ENCODE peak calls at places on chromosomes 16 and 17, in four cellular contexts. V is SK-N-SH, O is H1, W is stomach. M is an unnamed sample. For H3K4me1, the result is how much of the 10 kb centered on the place peaks cover.

GRCh38 chr17:74332017-74332650 is 6.1 kb downstream of the KIF19 start:
- DNase-seq in V (no peak), O (no peak), W (no peak), M (no peak)

GRCh38 chr16:56643080-56643778 is 4.8 kb downstream of the MT1A start:
- DNase-seq in V (no peak), O (peak), W (peak), M (peak)

GRCh38 chr16:72788269-72788809 is 259.6 kb downstream of the ZFHX3 start:
- DNase-seq in V (no peak), O (no peak), W (no peak), M (no peak)

GRCh38 chr16:3182608-3183444 is 5.2 kb upstream of the OR1F1 start:
- DNase-seq in V (peak), O (peak), W (peak), M (peak)

GRCh38 chr16:9042943-9043680 is 48.3 kb upstream of the HAPSTR1 start:
- DNase-seq in V (no peak), O (no peak), W (no peak), M (no peak)

GRCh38 chr16:70688266-70688742 is 2.5 kb upstream of the MTSS2 start:
- DNase-seq in V (peak), O (no peak), W (peak), M (peak)

GRCh38 chr17:80781851-80782277 is 209.8 kb upstream of the CHMP6 start:
- DNase-seq in V (no peak), O (no peak), W (no peak), M (no peak)

GRCh38 chr17:83080641-83081560 is 1.5 kb downstream of the METRNL start:
- DNase-seq in V (peak), O (no peak), W (peak), M (peak)

GRCh38 chr17:36851230-36851629 is 86.0 kb upstream of the LHX1 start:
- DNase-seq in V (no peak), O (no peak), W (no peak), M (no peak)

GRCh38 chr17:41989702-41990419 is 23.3 kb downstream of the CNP start:
- DNase-seq in V (no peak), O (no peak), W (no peak), M (no peak)
- TF ChIP-seq EP300 in V (no peak), O (no peak), W (no peak), M (no peak)

DNA sequence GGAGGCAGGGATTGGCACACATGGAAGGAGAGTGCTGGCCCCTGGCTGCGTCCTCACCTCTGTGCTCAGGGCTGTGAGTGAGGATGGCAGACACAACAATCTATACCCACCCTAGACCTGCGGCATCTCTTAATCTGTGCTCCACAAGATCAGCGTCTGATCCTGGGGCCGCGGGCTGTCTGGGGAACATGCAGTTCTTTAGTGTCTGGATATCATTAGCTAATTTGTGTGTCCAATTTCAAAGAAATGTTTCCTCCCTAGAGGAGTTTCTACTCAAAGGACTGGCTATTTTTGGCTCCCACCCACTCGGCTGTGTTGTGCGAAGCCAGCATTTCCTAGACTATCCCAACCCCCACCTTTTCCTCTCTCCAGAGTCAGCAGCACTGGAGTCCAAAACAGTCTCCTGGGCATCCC is 93.8 kb downstream of the GRIN2A start:
- DNase-seq in V (peak), O (no peak), W (no peak), M (no peak)
- TF ChIP-seq POLR2AphosphoS5 in V (no peak), O (no peak), W (no peak), M (no peak)

DNA sequence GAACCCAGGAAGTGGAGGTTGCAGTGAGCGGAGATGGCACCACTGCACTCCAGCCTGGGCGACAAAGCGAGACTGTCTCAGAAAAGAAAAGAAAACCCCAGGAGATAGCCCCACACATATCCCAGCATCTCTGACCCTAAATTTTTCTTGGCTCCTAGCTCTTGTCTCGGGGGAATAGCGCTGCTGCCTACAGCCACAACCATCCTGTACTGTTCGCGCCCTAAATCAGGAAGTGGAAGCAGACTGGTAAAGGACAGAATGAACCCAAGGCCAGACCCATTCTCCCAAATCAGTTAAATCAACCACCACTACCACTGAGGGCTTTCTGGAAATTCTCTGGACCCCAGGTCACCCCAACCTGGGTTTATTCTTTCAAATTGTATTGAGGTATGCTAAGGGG is 1.7 kb downstream of the CTDNEP1 start:
- DNase-seq in V (no peak), O (no peak), W (no peak), M (no peak)
- H3K4me1 ChIP-seq in V (under half), O (under half), W (under half), M (under half)

GRCh38 chr17:66123163-66123562 is 68.8 kb downstream of the CEP112 start:
- DNase-seq in V (no peak), O (no peak), W (no peak), M (no peak)

GRCh38 chr17:66129759-66130158 is 62.2 kb downstream of the CEP112 start:
- DNase-seq in V (no peak), O (no peak), W (no peak), M (no peak)

GRCh38 chr17:66126231-66126630 is 65.7 kb downstream of the CEP112 start:
- DNase-seq in V (no peak), O (no peak), W (no peak), M (no peak)
- TF ChIP-seq EP300 in V (no peak), O (no peak), W (no peak), M (no peak)

GRCh38 chr17:78715876-78716275 is 66.2 kb downstream of the CYTH1 start:
- DNase-seq in V (no peak), O (no peak), W (no peak), M (no peak)

GRCh38 chr17:78716292-78716691 is 65.8 kb downstream of the CYTH1 start:
- DNase-seq in V (peak), O (no peak), W (no peak), M (no peak)

GRCh38 chr17:78715000-78715771 is 66.9 kb downstream of the CYTH1 start:
- DNase-seq in V (no peak), O (no peak), W (peak), M (no peak)

GRCh38 chr17:78717431-78717980 is 64.6 kb downstream of the CYTH1 start:
- DNase-seq in V (peak), O (peak), W (no peak), M (peak)

DNA sequence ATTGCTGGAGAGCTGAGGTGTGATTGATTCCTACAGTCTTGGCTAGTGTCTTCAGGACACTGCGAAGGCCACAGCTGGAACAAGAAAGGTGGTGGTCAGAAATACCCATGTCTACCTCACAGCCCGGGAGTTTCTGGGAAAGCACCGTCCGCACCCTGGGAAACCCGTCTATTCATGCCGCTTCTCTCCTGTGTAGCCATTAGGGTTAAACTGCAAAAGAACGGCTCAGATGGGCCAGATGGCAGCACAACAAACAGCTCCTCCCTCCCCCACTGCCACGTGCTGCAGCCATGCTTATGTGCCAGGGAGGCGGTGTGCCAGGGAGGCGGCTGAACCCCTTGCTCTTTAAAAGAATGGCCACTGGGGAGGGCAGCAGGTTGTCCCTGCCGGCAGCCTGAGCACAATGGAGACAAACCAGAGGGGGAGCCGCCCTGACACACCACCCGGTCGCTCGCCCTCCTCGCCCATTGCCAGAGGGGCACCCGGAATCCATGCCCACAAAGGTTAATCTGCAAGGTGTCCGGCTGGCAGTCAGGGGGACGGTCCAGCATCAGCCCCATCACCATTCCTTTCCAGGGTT is 65.2 kb downstream of the CYTH1 start:
- DNase-seq in V (peak), O (peak), W (peak), M (peak)
- TF ChIP-seq POLR2AphosphoS5 in V (peak), O (no peak), W (peak), M (no peak)

DNA sequence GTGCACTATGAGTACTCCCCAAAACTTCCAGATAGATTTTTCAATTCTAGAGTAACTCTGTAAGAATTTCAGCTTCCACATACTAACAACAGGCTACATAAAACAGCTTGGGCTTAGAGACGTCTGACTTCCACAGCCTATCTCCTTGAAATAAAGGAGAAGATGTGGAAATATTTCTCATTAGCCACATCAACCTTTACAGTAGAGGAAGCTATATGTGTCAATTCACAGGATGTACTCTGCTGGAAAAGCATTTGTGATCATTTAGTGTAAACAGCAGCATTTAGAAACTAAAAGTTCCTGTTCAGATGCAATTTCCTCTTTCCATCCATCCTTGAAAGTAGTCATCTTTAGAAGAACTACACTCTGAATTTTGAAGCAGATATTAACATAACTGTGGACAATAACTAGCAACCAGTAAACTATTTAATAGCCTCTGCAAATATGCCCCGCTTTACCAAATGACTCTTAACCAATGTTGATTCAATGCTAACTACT is 46.2 kb downstream of the XPO6 start:
- DNase-seq in V (no peak), O (no peak), W (no peak), M (no peak)
- H3K4me1 ChIP-seq in V (under half), O (under half), W (under half), M (under half)

DNA sequence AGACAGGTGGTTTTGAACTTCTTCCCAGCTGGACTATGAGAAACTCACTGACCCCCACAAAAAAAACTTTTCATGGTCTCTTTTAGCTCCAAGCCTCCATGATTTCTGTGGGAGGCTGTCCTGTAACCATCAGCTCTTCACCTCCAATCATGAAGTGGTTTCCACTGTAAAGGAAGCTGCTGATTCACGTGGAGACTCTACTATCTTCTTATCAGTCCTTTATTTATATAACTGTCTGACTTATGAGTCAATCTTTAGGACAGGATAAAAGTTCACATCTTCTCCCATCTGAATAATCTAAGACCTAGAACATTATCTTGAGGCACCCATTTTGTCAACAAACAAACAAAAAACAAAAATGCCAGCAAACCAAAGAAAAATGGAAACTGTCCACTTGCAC is 409.9 kb downstream of the SLC39A11 start:
- DNase-seq in V (no peak), O (no peak), W (no peak), M (no peak)
- TF ChIP-seq EP300 in V (no peak), O (no peak), W (no peak), M (no peak)

DNA sequence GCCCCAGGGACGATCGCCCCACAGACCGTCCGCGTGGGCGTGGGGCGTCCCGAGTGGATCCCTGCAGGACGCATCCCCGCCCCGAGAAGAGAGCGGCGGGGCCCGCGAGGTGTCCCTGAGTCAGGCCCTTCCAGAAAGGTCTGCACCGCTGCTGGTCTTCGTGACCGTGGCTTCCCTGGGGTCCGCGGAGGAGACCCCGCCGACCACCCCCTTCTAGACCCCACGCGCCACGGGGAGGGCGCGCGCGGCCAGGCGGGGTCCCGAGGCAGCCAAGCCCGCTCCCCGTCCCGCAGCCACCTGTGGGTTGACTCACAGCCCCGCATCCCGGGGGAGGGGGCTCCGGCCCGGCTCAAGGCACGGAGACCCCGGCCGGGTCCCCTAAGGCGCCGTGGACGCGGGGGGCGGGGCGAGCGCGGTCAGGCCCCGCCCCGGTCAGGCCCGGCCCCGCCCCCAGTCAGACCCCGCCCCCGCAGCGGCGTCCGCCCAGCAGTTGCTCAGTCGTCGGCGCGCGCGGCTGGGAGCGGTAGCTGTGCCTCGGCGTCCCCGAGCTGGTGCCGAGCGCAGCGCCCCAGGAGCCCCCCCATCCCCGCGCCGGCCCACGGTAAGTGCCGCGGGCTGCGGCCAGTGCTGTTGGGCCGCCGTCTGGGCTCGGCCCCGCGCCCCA is at the start of gene BAIAP3:
- DNase-seq in V (peak), O (peak), W (peak), M (peak)
- TF ChIP-seq POLR2AphosphoS5 in V (no peak), O (peak), W (no peak), M (no peak)

M was measured in transverse colon.